ENCODE peak calls at places on chromosome 16, in four cellular contexts. One of them, this sample, is unnamed.

GRCh38 chr16:53045554-53046250 is 7.0 kb downstream of the CHD9NB start:
- DNase-seq in HepG2: no peak
- DNase-seq in hepatocyte: no peak
- DNase-seq in HCT116: no peak
- DNase-seq in this sample: no peak

GRCh38 chr16:48963901-48964615 is 317.6 kb downstream of the CBLN1 start:
- DNase-seq in HCT116: peak; percentile 74
- DNase-seq in hepatocyte: peak; percentile 73
- DNase-seq in HepG2: no peak
- DNase-seq in this sample: no peak

GRCh38 chr16:50735629-50736122 is 6.2 kb upstream of the CYLD start:
- DNase-seq in hepatocyte: no peak
- DNase-seq in HepG2: no peak
- DNase-seq in HCT116: no peak
- DNase-seq in this sample: no peak

GRCh38 chr16:67993207-67994036 is 5.9 kb downstream of the DPEP2 start:
- DNase-seq in HepG2: peak; percentile 69
- DNase-seq in hepatocyte: peak; percentile 87
- DNase-seq in HCT116: peak; percentile 63
- DNase-seq in this sample: peak; percentile 79

GRCh38 chr16:75305364-75306101 is 54.1 kb upstream of the BCAR1 start:
- DNase-seq in HepG2: peak; percentile 99
- DNase-seq in hepatocyte: peak; percentile 95
- DNase-seq in HCT116: peak; percentile 100
- DNase-seq in this sample: no peak

GRCh38 chr16:82753821-82754220 is 127.1 kb downstream of the CDH13 start:
- DNase-seq in HepG2: no peak
- DNase-seq in hepatocyte: no peak
- DNase-seq in HCT116: no peak
- DNase-seq in this sample: no peak

GRCh38 chr16:79593074-79593531 is 7.4 kb downstream of the MAF start:
- DNase-seq in hepatocyte: no peak
- DNase-seq in HCT116: no peak
- DNase-seq in HepG2: no peak
- DNase-seq in this sample: no peak

GRCh38 chr16:24568392-24568791 is 29.0 kb downstream of the RBBP6 start:
- DNase-seq in HepG2: no peak
- DNase-seq in HCT116: no peak
- DNase-seq in hepatocyte: no peak
- DNase-seq in this sample: no peak

GRCh38 chr16:51708861-51709260 is 557.8 kb upstream of the SALL1 start:
- DNase-seq in HepG2: no peak
- DNase-seq in hepatocyte: no peak
- DNase-seq in HCT116: no peak
- DNase-seq in this sample: no peak

GRCh38 chr16:66382171-66382965 is 15.9 kb downstream of the CDH5 start:
- DNase-seq in HCT116: no peak
- DNase-seq in HepG2: no peak
- DNase-seq in hepatocyte: no peak
- DNase-seq in this sample: no peak

GRCh38 chr16:89051521-89052166 is 42.0 kb upstream of the ACSF3 start:
- DNase-seq in hepatocyte: no peak
- DNase-seq in HCT116: no peak
- DNase-seq in HepG2: no peak
- DNase-seq in this sample: no peak

GRCh38 chr16:79599256-79599836 is 1.2 kb downstream of the MAF start:
- DNase-seq in HCT116: no peak
- DNase-seq in hepatocyte: peak; percentile 37
- DNase-seq in HepG2: no peak
- DNase-seq in this sample: no peak

GRCh38 chr16:71311553-71312158 is 22.5 kb upstream of the CMTR2 start:
- DNase-seq in HepG2: peak; percentile 54
- DNase-seq in hepatocyte: peak; percentile 64
- DNase-seq in HCT116: no peak
- DNase-seq in this sample: peak; percentile 46

GRCh38 chr16:70678121-70678897 is 7.5 kb downstream of the MTSS2 start:
- DNase-seq in HCT116: no peak
- DNase-seq in HepG2: no peak
- DNase-seq in hepatocyte: no peak
- DNase-seq in this sample: no peak

GRCh38 chr16:52497067-52497816 is 49.7 kb downstream of the TOX3 start:
- DNase-seq in HepG2: peak; percentile 71
- DNase-seq in HCT116: no peak
- DNase-seq in hepatocyte: peak; percentile 60
- DNase-seq in this sample: no peak

GRCh38 chr16:19520861-19521331 is 1.0 kb downstream of the GDE1 start:
- DNase-seq in HCT116: no peak
- DNase-seq in HepG2: no peak
- DNase-seq in hepatocyte: peak; percentile 68
- DNase-seq in this sample: peak; percentile 48

GRCh38 chr16:86117756-86118155 is 218.8 kb downstream of the IRF8 start:
- DNase-seq in HepG2: no peak
- DNase-seq in hepatocyte: no peak
- DNase-seq in HCT116: no peak
- DNase-seq in this sample: no peak

GRCh38 chr16:27769561-27770222 is 219.7 kb downstream of the KATNIP start:
- DNase-seq in hepatocyte: no peak
- DNase-seq in HepG2: no peak
- DNase-seq in HCT116: peak; percentile 80
- DNase-seq in this sample: no peak

GRCh38 chr16:59210955-59211541 is 476.9 kb upstream of the GOT2 start:
- DNase-seq in hepatocyte: peak; percentile 60
- DNase-seq in HepG2: peak; percentile 92
- DNase-seq in HCT116: no peak
- DNase-seq in this sample: no peak

GRCh38 chr16:12499032-12499735 is 304.5 kb downstream of the CPPED1 start:
- DNase-seq in hepatocyte: no peak
- DNase-seq in HCT116: no peak
- DNase-seq in HepG2: no peak
- DNase-seq in this sample: no peak

GRCh38 chr16:89970011-89970410 is 21.5 kb downstream of the DEF8 start:
- DNase-seq in HCT116: no peak
- DNase-seq in HepG2: no peak
- DNase-seq in hepatocyte: no peak
- DNase-seq in this sample: no peak

GRCh38 chr16:30697264-30698138 is 1.5 kb upstream of the SRCAP start:
- DNase-seq in HepG2: no peak
- DNase-seq in HCT116: no peak
- DNase-seq in hepatocyte: no peak
- DNase-seq in this sample: peak; percentile 96

GRCh38 chr16:46629331-46629843 is 8.2 kb upstream of the SHCBP1 start:
- DNase-seq in hepatocyte: peak; percentile 24
- DNase-seq in HCT116: peak; percentile 59
- DNase-seq in HepG2: peak; percentile 60
- DNase-seq in this sample: peak; percentile 49

GRCh38 chr16:13552062-13552959 is 367.6 kb upstream of the ERCC4 start:
- DNase-seq in HepG2: no peak
- DNase-seq in hepatocyte: no peak
- DNase-seq in HCT116: no peak
- DNase-seq in this sample: no peak

GRCh38 chr16:72566174-72566573 is 394.2 kb upstream of the PMFBP1 start:
- DNase-seq in hepatocyte: no peak
- DNase-seq in HepG2: no peak
- DNase-seq in HCT116: no peak
- DNase-seq in this sample: no peak

GRCh38 chr16:54422159-54422558 is 135.6 kb upstream of the IRX3 start:
- DNase-seq in hepatocyte: no peak
- DNase-seq in HepG2: no peak
- DNase-seq in HCT116: no peak
- DNase-seq in this sample: no peak

GRCh38 chr16:86942469-86943175 is 364.3 kb downstream of the FOXL1 start:
- DNase-seq in hepatocyte: no peak
- DNase-seq in HCT116: no peak
- DNase-seq in HepG2: no peak
- DNase-seq in this sample: no peak

GRCh38 chr16:56830669-56831068 is 34.3 kb upstream of the SLC12A3 start:
- DNase-seq in HCT116: no peak
- DNase-seq in hepatocyte: no peak
- DNase-seq in HepG2: no peak
- DNase-seq in this sample: no peak

GRCh38 chr16:56835330-56835729 is 29.7 kb upstream of the SLC12A3 start:
- DNase-seq in HepG2: no peak
- DNase-seq in HCT116: no peak
- DNase-seq in hepatocyte: no peak
- DNase-seq in this sample: no peak

GRCh38 chr16:56832768-56833167 is 32.2 kb upstream of the SLC12A3 start:
- DNase-seq in HCT116: no peak
- DNase-seq in HepG2: no peak
- DNase-seq in hepatocyte: no peak
- DNase-seq in this sample: no peak

GRCh38 chr16:56836410-56836834 is 28.6 kb upstream of the SLC12A3 start:
- DNase-seq in HepG2: no peak
- DNase-seq in hepatocyte: no peak
- DNase-seq in HCT116: no peak
- DNase-seq in this sample: no peak

GRCh38 chr16:56833243-56833970 is 31.6 kb upstream of the SLC12A3 start:
- DNase-seq in HepG2: no peak
- DNase-seq in hepatocyte: no peak
- DNase-seq in HCT116: no peak
- DNase-seq in this sample: no peak
- H3K4me2 ChIP-seq in HepG2: no peak overlapping the region
- H3K4me2 ChIP-seq in hepatocyte: no peak overlapping the region
- H3K4me2 ChIP-seq in HCT116: no peak overlapping the region
- H3K4me2 ChIP-seq in this sample: no peak overlapping the region

GRCh38 chr16:81164958-81165357 is 68.8 kb upstream of the GCSH start:
- DNase-seq in HCT116: no peak
- DNase-seq in hepatocyte: no peak
- DNase-seq in HepG2: no peak
- DNase-seq in this sample: no peak
- TF ChIP-seq EZH2 in HCT116: no peak
- TF ChIP-seq EZH2 in hepatocyte: no peak
- TF ChIP-seq EZH2 in HepG2: no peak
- TF ChIP-seq EZH2 in this sample: no peak

DNA sequence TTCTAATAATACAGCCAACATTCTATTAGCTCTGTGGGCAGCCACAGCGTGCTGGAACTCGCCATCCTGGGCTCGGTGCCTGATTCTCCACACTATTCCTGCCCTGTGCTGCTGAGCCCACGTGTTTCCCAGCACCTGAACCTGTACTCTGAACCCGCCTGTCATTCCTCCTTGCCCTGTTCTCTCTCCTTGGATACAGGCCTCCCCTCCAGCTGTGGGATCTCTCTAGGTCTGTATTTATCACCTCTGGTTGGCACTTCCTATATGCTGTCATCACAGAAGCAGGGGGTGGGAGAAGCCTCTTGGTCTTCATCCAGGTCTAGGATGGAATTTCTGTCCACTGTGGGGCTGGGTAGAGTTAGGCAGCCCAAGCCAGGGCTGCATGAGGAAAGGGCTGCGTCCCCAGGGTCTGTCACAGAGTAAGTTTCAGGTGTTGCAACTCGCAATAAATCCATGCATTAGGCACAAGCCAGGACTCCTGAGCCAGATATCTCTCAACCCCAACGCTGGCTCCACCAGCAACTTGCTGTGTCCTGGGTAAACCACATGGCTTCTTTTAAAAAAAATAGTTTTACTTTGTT is 56.0 kb downstream of the ABAT start:
- DNase-seq in hepatocyte: peak; percentile 23
- DNase-seq in HepG2: no peak
- DNase-seq in HCT116: no peak
- DNase-seq in this sample: no peak
- H3K4me2 ChIP-seq in hepatocyte: no peak overlapping the region
- H3K4me2 ChIP-seq in HepG2: peak overlapping the region; percentile 0
- H3K4me2 ChIP-seq in HCT116: no peak overlapping the region
- H3K4me2 ChIP-seq in this sample: no peak overlapping the region

GRCh38 chr16:2275476-2276450 is 7.8 kb upstream of the RNPS1 start:
- DNase-seq in HCT116: no peak
- DNase-seq in hepatocyte: no peak
- DNase-seq in HepG2: no peak
- DNase-seq in this sample: no peak
- TF ChIP-seq EZH2 in HCT116: no peak
- TF ChIP-seq EZH2 in hepatocyte: no peak
- TF ChIP-seq EZH2 in HepG2: no peak
- TF ChIP-seq EZH2 in this sample: no peak

GRCh38 chr16:23145608-23146007 is 3.6 kb downstream of the USP31 start:
- DNase-seq in hepatocyte: no peak
- DNase-seq in HCT116: no peak
- DNase-seq in HepG2: no peak
- DNase-seq in this sample: no peak
- H3K4me2 ChIP-seq in hepatocyte: no peak overlapping the region
- H3K4me2 ChIP-seq in HCT116: no peak overlapping the region
- H3K4me2 ChIP-seq in HepG2: no peak overlapping the region
- H3K4me2 ChIP-seq in this sample: no peak overlapping the region